ENCODE peak calls at places on chromosomes 16 and 17, in nine cellular contexts. One of them, this sample, is unnamed.

GRCh38 chr16:31010539-31010938 is at the start of gene STX1B:
- DNase-seq in MM.1S: no peak
- DNase-seq in hepatocyte: peak
- DNase-seq in HCT116: no peak
- DNase-seq in neural progenitor cell: peak
- DNase-seq in GM23248: peak
- DNase-seq in PC-3: no peak
- DNase-seq in SK-N-SH: peak
- DNase-seq in GM23338: peak
- DNase-seq in this sample: no peak

GRCh38 chr17:50271173-50271750 is 3.0 kb upstream of the TMEM92 start:
- DNase-seq in MM.1S: no peak
- DNase-seq in hepatocyte: peak
- DNase-seq in HCT116: no peak
- DNase-seq in neural progenitor cell: no peak
- DNase-seq in GM23248: peak
- DNase-seq in PC-3: no peak
- DNase-seq in SK-N-SH: no peak
- DNase-seq in GM23338: no peak
- DNase-seq in this sample: no peak

GRCh38 chr17:70365098-70365583 is 195.8 kb downstream of the KCNJ2 start:
- DNase-seq in MM.1S: no peak
- DNase-seq in hepatocyte: peak
- DNase-seq in HCT116: no peak
- DNase-seq in neural progenitor cell: no peak
- DNase-seq in GM23248: peak
- DNase-seq in PC-3: no peak
- DNase-seq in SK-N-SH: no peak
- DNase-seq in GM23338: no peak
- DNase-seq in this sample: no peak

GRCh38 chr16:31267332-31268032 is 7.7 kb downstream of the ITGAM start:
- DNase-seq in MM.1S: no peak
- DNase-seq in hepatocyte: no peak
- DNase-seq in HCT116: no peak
- DNase-seq in neural progenitor cell: no peak
- DNase-seq in GM23248: no peak
- DNase-seq in PC-3: peak
- DNase-seq in SK-N-SH: no peak
- DNase-seq in GM23338: no peak
- DNase-seq in this sample: no peak

GRCh38 chr16:89031715-89032659 is 55.0 kb upstream of the CBFA2T3 start:
- DNase-seq in MM.1S: peak
- DNase-seq in hepatocyte: no peak
- DNase-seq in HCT116: no peak
- DNase-seq in neural progenitor cell: no peak
- DNase-seq in GM23248: no peak
- DNase-seq in PC-3: no peak
- DNase-seq in SK-N-SH: no peak
- DNase-seq in GM23338: no peak
- DNase-seq in this sample: peak

GRCh38 chr17:38673714-38674012 is 1.1 kb downstream of the EPOP start:
- DNase-seq in MM.1S: peak
- DNase-seq in hepatocyte: peak
- DNase-seq in HCT116: no peak
- DNase-seq in neural progenitor cell: peak
- DNase-seq in GM23248: peak
- DNase-seq in PC-3: no peak
- DNase-seq in SK-N-SH: peak
- DNase-seq in GM23338: peak
- DNase-seq in this sample: no peak

GRCh38 chr17:68197091-68197996 is 50.5 kb upstream of the AMZ2 start:
- DNase-seq in MM.1S: no peak
- DNase-seq in hepatocyte: peak
- DNase-seq in HCT116: no peak
- DNase-seq in neural progenitor cell: peak
- DNase-seq in GM23248: no peak
- DNase-seq in PC-3: peak
- DNase-seq in SK-N-SH: peak
- DNase-seq in GM23338: peak
- DNase-seq in this sample: no peak

GRCh38 chr17:78898947-78899346 is 4.1 kb downstream of the CEP295NL start:
- DNase-seq in MM.1S: no peak
- DNase-seq in hepatocyte: no peak
- DNase-seq in HCT116: no peak
- DNase-seq in neural progenitor cell: no peak
- DNase-seq in GM23248: no peak
- DNase-seq in PC-3: no peak
- DNase-seq in SK-N-SH: no peak
- DNase-seq in GM23338: peak
- DNase-seq in this sample: no peak

GRCh38 chr17:22512997-22513538 is 820.7 kb downstream of the KCNJ18 start:
- DNase-seq in MM.1S: no peak
- DNase-seq in hepatocyte: no peak
- DNase-seq in HCT116: no peak
- DNase-seq in neural progenitor cell: no peak
- DNase-seq in GM23248: no peak
- DNase-seq in PC-3: no peak
- DNase-seq in SK-N-SH: peak
- DNase-seq in GM23338: no peak
- DNase-seq in this sample: no peak

GRCh38 chr17:76252040-76252954 is 12.0 kb upstream of the RNF157 start:
- DNase-seq in MM.1S: no peak
- DNase-seq in hepatocyte: peak
- DNase-seq in HCT116: no peak
- DNase-seq in neural progenitor cell: no peak
- DNase-seq in GM23248: peak
- DNase-seq in PC-3: peak
- DNase-seq in SK-N-SH: no peak
- DNase-seq in GM23338: no peak
- DNase-seq in this sample: peak

GRCh38 chr16:84281077-84281476 is 13.6 kb upstream of the WFDC1 start:
- DNase-seq in MM.1S: no peak
- DNase-seq in hepatocyte: no peak
- DNase-seq in HCT116: peak
- DNase-seq in neural progenitor cell: peak
- DNase-seq in GM23248: no peak
- DNase-seq in PC-3: peak
- DNase-seq in SK-N-SH: peak
- DNase-seq in GM23338: peak
- DNase-seq in this sample: peak

GRCh38 chr17:67066717-67067116 is 22.4 kb downstream of the CACNG1 start:
- DNase-seq in MM.1S: no peak
- DNase-seq in hepatocyte: no peak
- DNase-seq in HCT116: no peak
- DNase-seq in neural progenitor cell: no peak
- DNase-seq in GM23248: no peak
- DNase-seq in PC-3: no peak
- DNase-seq in SK-N-SH: no peak
- DNase-seq in GM23338: no peak
- DNase-seq in this sample: no peak

GRCh38 chr17:32988481-32989101 is 3.1 kb upstream of the SPACA3 start:
- DNase-seq in MM.1S: no peak
- DNase-seq in hepatocyte: no peak
- DNase-seq in HCT116: no peak
- DNase-seq in neural progenitor cell: no peak
- DNase-seq in GM23248: no peak
- DNase-seq in PC-3: no peak
- DNase-seq in SK-N-SH: no peak
- DNase-seq in GM23338: no peak
- DNase-seq in this sample: no peak
- TF ChIP-seq EZH2phosphoT487 in MM.1S: no peak
- TF ChIP-seq EZH2phosphoT487 in hepatocyte: no peak
- TF ChIP-seq EZH2phosphoT487 in HCT116: no peak
- TF ChIP-seq EZH2phosphoT487 in neural progenitor cell: no peak
- TF ChIP-seq EZH2phosphoT487 in GM23248: no peak
- TF ChIP-seq EZH2phosphoT487 in PC-3: no peak
- TF ChIP-seq EZH2phosphoT487 in SK-N-SH: no peak
- TF ChIP-seq EZH2phosphoT487 in GM23338: no peak
- TF ChIP-seq EZH2phosphoT487 in this sample: no peak

GRCh38 chr17:45876539-45876938 is 17.8 kb upstream of the MAPT start:
- DNase-seq in MM.1S: no peak
- DNase-seq in hepatocyte: no peak
- DNase-seq in HCT116: no peak
- DNase-seq in neural progenitor cell: no peak
- DNase-seq in GM23248: no peak
- DNase-seq in PC-3: no peak
- DNase-seq in SK-N-SH: no peak
- DNase-seq in GM23338: no peak
- DNase-seq in this sample: no peak

GRCh38 chr17:45874148-45874547 is 20.2 kb upstream of the MAPT start:
- DNase-seq in MM.1S: peak
- DNase-seq in hepatocyte: no peak
- DNase-seq in HCT116: no peak
- DNase-seq in neural progenitor cell: no peak
- DNase-seq in GM23248: no peak
- DNase-seq in PC-3: no peak
- DNase-seq in SK-N-SH: no peak
- DNase-seq in GM23338: no peak
- DNase-seq in this sample: no peak

GRCh38 chr17:45870342-45870974 is 23.9 kb upstream of the MAPT start:
- DNase-seq in MM.1S: no peak
- DNase-seq in hepatocyte: no peak
- DNase-seq in HCT116: no peak
- DNase-seq in neural progenitor cell: no peak
- DNase-seq in GM23248: no peak
- DNase-seq in PC-3: no peak
- DNase-seq in SK-N-SH: no peak
- DNase-seq in GM23338: no peak
- DNase-seq in this sample: no peak

GRCh38 chr17:45871718-45872117 is 22.6 kb upstream of the MAPT start:
- DNase-seq in MM.1S: no peak
- DNase-seq in hepatocyte: no peak
- DNase-seq in HCT116: no peak
- DNase-seq in neural progenitor cell: peak
- DNase-seq in GM23248: no peak
- DNase-seq in PC-3: no peak
- DNase-seq in SK-N-SH: no peak
- DNase-seq in GM23338: no peak
- DNase-seq in this sample: no peak

DNA sequence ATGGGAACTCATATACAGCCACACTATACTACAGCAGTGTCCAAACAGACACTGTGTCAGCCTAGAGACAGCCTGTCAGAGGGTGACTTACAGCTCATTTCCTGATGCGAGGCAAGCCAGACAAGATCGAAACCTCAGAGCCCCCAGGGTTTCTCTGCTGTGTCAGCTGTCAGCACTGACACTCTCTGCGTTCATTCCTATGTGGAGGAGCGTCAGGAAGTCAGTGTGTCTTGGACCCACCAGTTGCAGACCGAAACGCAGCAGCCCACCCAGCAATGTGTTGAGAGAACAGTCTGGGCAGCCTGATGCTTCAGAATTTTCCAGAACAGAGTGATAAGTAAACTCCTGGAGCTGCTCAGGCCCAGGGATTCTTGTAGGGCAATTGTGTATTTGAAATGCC is 20.6 kb upstream of the MAPT start:
- DNase-seq in MM.1S: peak
- DNase-seq in hepatocyte: no peak
- DNase-seq in HCT116: no peak
- DNase-seq in neural progenitor cell: peak
- DNase-seq in GM23248: no peak
- DNase-seq in PC-3: peak
- DNase-seq in SK-N-SH: peak
- DNase-seq in GM23338: no peak
- DNase-seq in this sample: no peak
- H3K27ac ChIP-seq in MM.1S: peak
- H3K27ac ChIP-seq in hepatocyte: no peak
- H3K27ac ChIP-seq in HCT116: no peak
- H3K27ac ChIP-seq in neural progenitor cell: no peak
- H3K27ac ChIP-seq in GM23248: no peak
- H3K27ac ChIP-seq in PC-3: no peak
- H3K27ac ChIP-seq in SK-N-SH: no peak
- H3K27ac ChIP-seq in GM23338: no peak
- H3K27ac ChIP-seq in this sample: no peak

GRCh38 chr17:45149037-45149668 is 878 bp downstream of the HEXIM1 start:
- DNase-seq in MM.1S: peak
- DNase-seq in hepatocyte: peak
- DNase-seq in HCT116: peak
- DNase-seq in neural progenitor cell: peak
- DNase-seq in GM23248: peak
- DNase-seq in PC-3: peak
- DNase-seq in SK-N-SH: peak
- DNase-seq in GM23338: peak
- DNase-seq in this sample: peak

GRCh38 chr17:45148183-45149036 is at the start of gene HEXIM1:
- DNase-seq in MM.1S: peak
- DNase-seq in hepatocyte: peak
- DNase-seq in HCT116: peak
- DNase-seq in neural progenitor cell: peak
- DNase-seq in GM23248: peak
- DNase-seq in PC-3: peak
- DNase-seq in SK-N-SH: peak
- DNase-seq in GM23338: peak
- DNase-seq in this sample: peak

GRCh38 chr17:45147581-45148182 is 593 bp upstream of the HEXIM1 start:
- DNase-seq in MM.1S: peak
- DNase-seq in hepatocyte: peak
- DNase-seq in HCT116: peak
- DNase-seq in neural progenitor cell: peak
- DNase-seq in GM23248: peak
- DNase-seq in PC-3: peak
- DNase-seq in SK-N-SH: no peak
- DNase-seq in GM23338: peak
- DNase-seq in this sample: peak

GRCh38 chr17:45149669-45150603 is 1.7 kb downstream of the HEXIM1 start:
- DNase-seq in MM.1S: peak
- DNase-seq in hepatocyte: peak
- DNase-seq in HCT116: no peak
- DNase-seq in neural progenitor cell: peak
- DNase-seq in GM23248: peak
- DNase-seq in PC-3: peak
- DNase-seq in SK-N-SH: peak
- DNase-seq in GM23338: peak
- DNase-seq in this sample: peak

GRCh38 chr17:45150911-45151809 is 2.9 kb downstream of the HEXIM1 start:
- DNase-seq in MM.1S: no peak
- DNase-seq in hepatocyte: no peak
- DNase-seq in HCT116: no peak
- DNase-seq in neural progenitor cell: no peak
- DNase-seq in GM23248: peak
- DNase-seq in PC-3: no peak
- DNase-seq in SK-N-SH: no peak
- DNase-seq in GM23338: no peak
- DNase-seq in this sample: no peak
- TF ChIP-seq EZH2phosphoT487 in MM.1S: no peak
- TF ChIP-seq EZH2phosphoT487 in hepatocyte: no peak
- TF ChIP-seq EZH2phosphoT487 in HCT116: no peak
- TF ChIP-seq EZH2phosphoT487 in neural progenitor cell: no peak
- TF ChIP-seq EZH2phosphoT487 in GM23248: no peak
- TF ChIP-seq EZH2phosphoT487 in PC-3: no peak
- TF ChIP-seq EZH2phosphoT487 in SK-N-SH: no peak
- TF ChIP-seq EZH2phosphoT487 in GM23338: no peak
- TF ChIP-seq EZH2phosphoT487 in this sample: no peak

DNA sequence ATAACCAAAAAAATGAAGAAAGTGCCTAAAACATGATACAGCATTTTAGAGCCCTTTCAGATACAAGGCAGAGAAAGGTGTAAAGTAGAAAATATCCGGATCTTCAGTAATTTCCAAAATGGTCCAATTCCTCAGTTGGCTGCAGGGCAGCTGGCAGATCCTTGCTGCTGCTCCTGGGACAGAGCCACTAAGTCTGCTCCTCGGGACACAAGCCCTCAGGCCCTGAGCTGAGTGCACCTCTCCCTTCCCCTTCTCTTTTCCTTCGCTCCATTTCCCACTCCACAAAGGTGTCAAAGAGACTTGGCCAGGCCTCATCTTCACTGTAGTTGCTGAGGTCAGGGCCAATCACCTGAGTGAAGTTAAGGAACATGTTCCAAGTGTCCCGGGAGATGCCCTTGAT is 40.5 kb downstream of the DCUN1D3 start:
- DNase-seq in MM.1S: no peak
- DNase-seq in hepatocyte: no peak
- DNase-seq in HCT116: no peak
- DNase-seq in neural progenitor cell: no peak
- DNase-seq in GM23248: no peak
- DNase-seq in PC-3: no peak
- DNase-seq in SK-N-SH: no peak
- DNase-seq in GM23338: no peak
- DNase-seq in this sample: no peak
- H3K27ac ChIP-seq in MM.1S: no peak
- H3K27ac ChIP-seq in hepatocyte: no peak
- H3K27ac ChIP-seq in HCT116: no peak
- H3K27ac ChIP-seq in neural progenitor cell: no peak
- H3K27ac ChIP-seq in GM23248: no peak
- H3K27ac ChIP-seq in PC-3: no peak
- H3K27ac ChIP-seq in SK-N-SH: no peak
- H3K27ac ChIP-seq in GM23338: peak
- H3K27ac ChIP-seq in this sample: no peak